ENCODE peak calls at places on chromosomes 3 and 15, in seven cellular contexts. E is stomach, I is HEK293T, S is AG08396, P is KG1, X is activated T-cell treated with anti-CD3 and anti-CD28 coated beads for 1 hour, F is thoracic aorta. Y is an unnamed sample.

GRCh38 chr3:33131328-33132018 is 17.7 kb downstream of the CRTAP start:
- DNase-seq in F (no peak), S (peak; percentile 69), X (no peak), I (peak; percentile 78), E (peak; percentile 51), P (peak; percentile 72), Y (peak; percentile 38)

GRCh38 chr3:185766645-185767323 is 58.1 kb downstream of the IGF2BP2 start:
- DNase-seq in I (no peak), S (no peak), E (no peak), F (no peak), P (no peak), X (no peak), Y (no peak)

GRCh38 chr3:129462365-129462968 is 22.4 kb downstream of the IFT122 start:
- DNase-seq in X (no peak), S (no peak), P (no peak), E (no peak), F (no peak), I (no peak), Y (no peak)

GRCh38 chr3:159922861-159923312 is 65.7 kb upstream of the IL12A start:
- DNase-seq in P (no peak), I (no peak), F (no peak), E (no peak), X (no peak), S (no peak), Y (no peak)

GRCh38 chr15:54150255-54150654 is 172.0 kb downstream of the UNC13C start:
- DNase-seq in E (no peak), I (no peak), X (no peak), S (no peak), F (no peak), P (peak; percentile 17), Y (no peak)

GRCh38 chr3:101724329-101725191 is at the start of gene CEP97:
- DNase-seq in S (peak; percentile 90), X (peak; percentile 80), P (peak; percentile 98), I (peak; percentile 85), F (peak; percentile 88), E (peak; percentile 88), Y (peak; percentile 90)

GRCh38 chr3:156919818-156920217 is 93.7 kb downstream of the LEKR1 start:
- DNase-seq in S (no peak), X (no peak), F (no peak), P (no peak), E (no peak), I (no peak), Y (no peak)

GRCh38 chr3:48934333-48934991 is 15.8 kb downstream of the ARIH2 start:
- DNase-seq in P (no peak), F (no peak), I (no peak), X (no peak), E (no peak), S (no peak), Y (no peak)

GRCh38 chr3:52056521-52056967 is at the start of gene DUSP7:
- DNase-seq in S (peak; percentile 81), E (peak; percentile 79), P (no peak), I (peak; percentile 71), X (peak; percentile 65), F (no peak), Y (peak; percentile 46)

GRCh38 chr3:146739203-146739671 is 134.1 kb upstream of the PLSCR5 start:
- DNase-seq in X (no peak), P (peak; percentile 28), F (no peak), S (no peak), I (no peak), E (no peak), Y (no peak)

GRCh38 chr3:39383190-39383912 is at the start of gene SLC25A38:
- DNase-seq in P (no peak), S (peak; percentile 87), X (peak; percentile 71), I (peak; percentile 81), E (peak; percentile 80), F (peak; percentile 20), Y (peak; percentile 70)

GRCh38 chr3:191401775-191402357 is 59.1 kb upstream of the PYDC2 start:
- DNase-seq in E (no peak), X (no peak), I (no peak), S (no peak), F (no peak), P (no peak), Y (no peak)

GRCh38 chr15:68806220-68807105 is 14.2 kb downstream of the ANP32A start:
- DNase-seq in P (no peak), S (no peak), X (no peak), E (no peak), I (no peak), F (no peak), Y (no peak)

GRCh38 chr15:40435331-40436089 is 5.2 kb upstream of the BAHD1 start:
- DNase-seq in S (no peak), I (no peak), X (no peak), E (no peak), P (no peak), F (no peak), Y (no peak)

Y was measured in stromal cell of bone marrow.